ENCODE peak calls at places on chromosomes 6 and 20, in seven cellular contexts. One of them, this sample, is unnamed.
A peak's percentile ranks its signal among the peaks of the same experiment; 100 is the strongest.

GRCh38 chr20:34098570-34098969 is 13.5 kb downstream of the EIF2S2 start:
- DNase-seq in dorsolateral prefrontal cortex: no peak
- DNase-seq in left lung: no peak
- DNase-seq in AG10803: no peak
- DNase-seq in nephron progenitor cell: no peak
- DNase-seq in spleen: no peak
- DNase-seq in cardiac fibroblast: no peak
- DNase-seq in this sample: no peak

GRCh38 chr6:56570434-56571359 is 72.0 kb downstream of the DST start:
- DNase-seq in spleen: no peak
- DNase-seq in left lung: no peak
- DNase-seq in dorsolateral prefrontal cortex: no peak
- DNase-seq in AG10803: peak; percentile 39
- DNase-seq in cardiac fibroblast: peak; percentile 51
- DNase-seq in nephron progenitor cell: no peak
- DNase-seq in this sample: peak; percentile 56

GRCh38 chr6:84263557-84263956 is 36.1 kb upstream of the CEP162 start:
- DNase-seq in cardiac fibroblast: peak; percentile 3
- DNase-seq in left lung: no peak
- DNase-seq in spleen: no peak
- DNase-seq in AG10803: no peak
- DNase-seq in dorsolateral prefrontal cortex: no peak
- DNase-seq in nephron progenitor cell: no peak
- DNase-seq in this sample: no peak

GRCh38 chr6:1197309-1197708 is 114.6 kb upstream of the FOXQ1 start:
- DNase-seq in spleen: no peak
- DNase-seq in left lung: no peak
- DNase-seq in cardiac fibroblast: no peak
- DNase-seq in AG10803: no peak
- DNase-seq in nephron progenitor cell: no peak
- DNase-seq in dorsolateral prefrontal cortex: no peak
- DNase-seq in this sample: no peak

GRCh38 chr6:38415231-38416005 is 224.3 kb downstream of the BTBD9 start:
- DNase-seq in AG10803: peak; percentile 40
- DNase-seq in cardiac fibroblast: peak; percentile 4
- DNase-seq in nephron progenitor cell: no peak
- DNase-seq in spleen: no peak
- DNase-seq in dorsolateral prefrontal cortex: no peak
- DNase-seq in left lung: no peak
- DNase-seq in this sample: no peak

GRCh38 chr20:2172305-2173175 is 70.9 kb downstream of the STK35 start:
- DNase-seq in cardiac fibroblast: peak; percentile 67
- DNase-seq in spleen: peak; percentile 91
- DNase-seq in nephron progenitor cell: peak; percentile 81
- DNase-seq in AG10803: peak; percentile 49
- DNase-seq in dorsolateral prefrontal cortex: peak; percentile 67
- DNase-seq in left lung: peak; percentile 85
- DNase-seq in this sample: peak; percentile 72

GRCh38 chr20:36808317-36809257 is 35.0 kb upstream of the DSN1 start:
- DNase-seq in left lung: peak; percentile 93
- DNase-seq in nephron progenitor cell: peak; percentile 69
- DNase-seq in spleen: peak; percentile 92
- DNase-seq in cardiac fibroblast: peak; percentile 74
- DNase-seq in AG10803: peak; percentile 70
- DNase-seq in dorsolateral prefrontal cortex: peak; percentile 43
- DNase-seq in this sample: peak; percentile 64

GRCh38 chr6:105981002-105981887 is 104.9 kb upstream of the PRDM1 start:
- DNase-seq in dorsolateral prefrontal cortex: no peak
- DNase-seq in nephron progenitor cell: peak; percentile 21
- DNase-seq in spleen: peak; percentile 87
- DNase-seq in left lung: peak; percentile 86
- DNase-seq in AG10803: no peak
- DNase-seq in cardiac fibroblast: no peak
- DNase-seq in this sample: no peak

GRCh38 chr6:71333700-71334099 is 45.1 kb downstream of the OGFRL1 start:
- DNase-seq in AG10803: peak; percentile 93
- DNase-seq in nephron progenitor cell: no peak
- DNase-seq in cardiac fibroblast: peak; percentile 92
- DNase-seq in dorsolateral prefrontal cortex: no peak
- DNase-seq in left lung: no peak
- DNase-seq in spleen: no peak
- DNase-seq in this sample: no peak

GRCh38 chr6:20458051-20458894 is 56.6 kb downstream of the E2F3 start:
- DNase-seq in dorsolateral prefrontal cortex: no peak
- DNase-seq in cardiac fibroblast: peak; percentile 32
- DNase-seq in nephron progenitor cell: no peak
- DNase-seq in spleen: no peak
- DNase-seq in AG10803: no peak
- DNase-seq in left lung: no peak
- DNase-seq in this sample: no peak

GRCh38 chr20:40336034-40336433 is 353.0 kb downstream of the MAFB start:
- DNase-seq in dorsolateral prefrontal cortex: no peak
- DNase-seq in cardiac fibroblast: peak; percentile 18
- DNase-seq in nephron progenitor cell: no peak
- DNase-seq in spleen: no peak
- DNase-seq in AG10803: no peak
- DNase-seq in left lung: no peak
- DNase-seq in this sample: no peak

GRCh38 chr6:91167846-91168245 is 581.0 kb upstream of the MAP3K7 start:
- DNase-seq in left lung: no peak
- DNase-seq in cardiac fibroblast: no peak
- DNase-seq in nephron progenitor cell: no peak
- DNase-seq in dorsolateral prefrontal cortex: no peak
- DNase-seq in spleen: no peak
- DNase-seq in AG10803: no peak
- DNase-seq in this sample: peak; percentile 62

GRCh38 chr6:5435449-5435848 is 174.1 kb downstream of the FARS2 start:
- DNase-seq in AG10803: peak; percentile 75
- DNase-seq in nephron progenitor cell: no peak
- DNase-seq in left lung: no peak
- DNase-seq in spleen: no peak
- DNase-seq in cardiac fibroblast: peak; percentile 39
- DNase-seq in dorsolateral prefrontal cortex: no peak
- DNase-seq in this sample: peak; percentile 7

GRCh38 chr6:119575721-119576120 is 226.2 kb upstream of the MAN1A1 start:
- DNase-seq in AG10803: peak; percentile 82
- DNase-seq in spleen: no peak
- DNase-seq in dorsolateral prefrontal cortex: no peak
- DNase-seq in left lung: no peak
- DNase-seq in cardiac fibroblast: peak; percentile 32
- DNase-seq in nephron progenitor cell: no peak
- DNase-seq in this sample: no peak

GRCh38 chr6:119318730-119319129 is 30.8 kb downstream of the MAN1A1 start:
- DNase-seq in AG10803: no peak
- DNase-seq in left lung: no peak
- DNase-seq in dorsolateral prefrontal cortex: no peak
- DNase-seq in cardiac fibroblast: no peak
- DNase-seq in spleen: no peak
- DNase-seq in nephron progenitor cell: no peak
- DNase-seq in this sample: no peak

GRCh38 chr6:106107043-106107613 is 21.0 kb downstream of the PRDM1 start:
- DNase-seq in AG10803: no peak
- DNase-seq in dorsolateral prefrontal cortex: no peak
- DNase-seq in left lung: no peak
- DNase-seq in cardiac fibroblast: no peak
- DNase-seq in nephron progenitor cell: no peak
- DNase-seq in spleen: no peak
- DNase-seq in this sample: no peak

GRCh38 chr6:57075092-57075491 is 14.9 kb upstream of the ZNF451 start:
- DNase-seq in nephron progenitor cell: no peak
- DNase-seq in AG10803: peak; percentile 11
- DNase-seq in dorsolateral prefrontal cortex: no peak
- DNase-seq in left lung: no peak
- DNase-seq in cardiac fibroblast: no peak
- DNase-seq in spleen: no peak
- DNase-seq in this sample: no peak

GRCh38 chr20:62623488-62624324 is 18.6 kb upstream of the SLCO4A1 start:
- DNase-seq in AG10803: peak; percentile 75
- DNase-seq in left lung: peak; percentile 99
- DNase-seq in nephron progenitor cell: peak; percentile 86
- DNase-seq in cardiac fibroblast: peak; percentile 94
- DNase-seq in spleen: peak; percentile 99
- DNase-seq in dorsolateral prefrontal cortex: no peak
- DNase-seq in this sample: peak; percentile 92

GRCh38 chr6:148616811-148617210 is 130.0 kb upstream of the UST start:
- DNase-seq in nephron progenitor cell: no peak
- DNase-seq in spleen: no peak
- DNase-seq in dorsolateral prefrontal cortex: no peak
- DNase-seq in cardiac fibroblast: peak; percentile 38
- DNase-seq in AG10803: peak; percentile 56
- DNase-seq in left lung: no peak
- DNase-seq in this sample: no peak

DNA sequence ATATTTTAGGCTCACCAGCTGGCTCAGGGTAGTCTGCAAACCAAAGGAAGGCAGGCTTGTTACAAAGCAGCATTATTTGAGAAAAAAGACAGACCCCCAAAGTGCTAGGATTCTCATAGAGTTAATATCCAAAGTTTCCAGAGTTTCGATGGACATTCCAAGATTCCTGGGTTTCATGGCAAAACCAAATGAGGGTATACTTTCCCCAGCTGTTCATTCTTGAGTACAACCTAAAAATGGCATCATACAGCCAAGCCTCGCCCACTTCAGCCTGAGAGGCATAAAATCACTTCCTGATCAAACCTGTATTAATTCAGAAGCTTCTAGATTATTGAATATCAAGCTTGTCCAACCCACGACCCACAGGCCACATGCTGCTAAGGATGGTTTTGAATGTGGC is 23.8 kb upstream of the MYLIP start:
- DNase-seq in cardiac fibroblast: no peak
- DNase-seq in left lung: no peak
- DNase-seq in dorsolateral prefrontal cortex: no peak
- DNase-seq in spleen: no peak
- DNase-seq in nephron progenitor cell: no peak
- DNase-seq in AG10803: no peak
- DNase-seq in this sample: no peak
- TF ChIP-seq CTCF in cardiac fibroblast: no peak
- TF ChIP-seq CTCF in left lung: no peak
- TF ChIP-seq CTCF in dorsolateral prefrontal cortex: no peak
- TF ChIP-seq CTCF in spleen: no peak
- TF ChIP-seq CTCF in nephron progenitor cell: no peak
- TF ChIP-seq CTCF in AG10803: no peak
- TF ChIP-seq CTCF in this sample: no peak

GRCh38 chr20:406200-407096 is 1.7 kb upstream of the RBCK1 start:
- DNase-seq in cardiac fibroblast: no peak
- DNase-seq in AG10803: no peak
- DNase-seq in spleen: peak; percentile 68
- DNase-seq in left lung: no peak
- DNase-seq in dorsolateral prefrontal cortex: no peak
- DNase-seq in nephron progenitor cell: no peak
- DNase-seq in this sample: no peak

GRCh38 chr20:409697-410559 is 1.8 kb downstream of the RBCK1 start:
- DNase-seq in cardiac fibroblast: no peak
- DNase-seq in left lung: no peak
- DNase-seq in AG10803: no peak
- DNase-seq in spleen: peak; percentile 81
- DNase-seq in nephron progenitor cell: no peak
- DNase-seq in dorsolateral prefrontal cortex: no peak
- DNase-seq in this sample: no peak

GRCh38 chr20:408843-409696 is 971 bp downstream of the RBCK1 start:
- DNase-seq in cardiac fibroblast: no peak
- DNase-seq in nephron progenitor cell: no peak
- DNase-seq in spleen: no peak
- DNase-seq in AG10803: no peak
- DNase-seq in dorsolateral prefrontal cortex: no peak
- DNase-seq in left lung: no peak
- DNase-seq in this sample: no peak

GRCh38 chr20:407953-408842 is at the start of gene RBCK1:
- DNase-seq in dorsolateral prefrontal cortex: peak; percentile 67
- DNase-seq in left lung: peak; percentile 94
- DNase-seq in AG10803: peak; percentile 80
- DNase-seq in nephron progenitor cell: peak; percentile 77
- DNase-seq in cardiac fibroblast: peak; percentile 89
- DNase-seq in spleen: peak; percentile 97
- DNase-seq in this sample: peak; percentile 90

DNA sequence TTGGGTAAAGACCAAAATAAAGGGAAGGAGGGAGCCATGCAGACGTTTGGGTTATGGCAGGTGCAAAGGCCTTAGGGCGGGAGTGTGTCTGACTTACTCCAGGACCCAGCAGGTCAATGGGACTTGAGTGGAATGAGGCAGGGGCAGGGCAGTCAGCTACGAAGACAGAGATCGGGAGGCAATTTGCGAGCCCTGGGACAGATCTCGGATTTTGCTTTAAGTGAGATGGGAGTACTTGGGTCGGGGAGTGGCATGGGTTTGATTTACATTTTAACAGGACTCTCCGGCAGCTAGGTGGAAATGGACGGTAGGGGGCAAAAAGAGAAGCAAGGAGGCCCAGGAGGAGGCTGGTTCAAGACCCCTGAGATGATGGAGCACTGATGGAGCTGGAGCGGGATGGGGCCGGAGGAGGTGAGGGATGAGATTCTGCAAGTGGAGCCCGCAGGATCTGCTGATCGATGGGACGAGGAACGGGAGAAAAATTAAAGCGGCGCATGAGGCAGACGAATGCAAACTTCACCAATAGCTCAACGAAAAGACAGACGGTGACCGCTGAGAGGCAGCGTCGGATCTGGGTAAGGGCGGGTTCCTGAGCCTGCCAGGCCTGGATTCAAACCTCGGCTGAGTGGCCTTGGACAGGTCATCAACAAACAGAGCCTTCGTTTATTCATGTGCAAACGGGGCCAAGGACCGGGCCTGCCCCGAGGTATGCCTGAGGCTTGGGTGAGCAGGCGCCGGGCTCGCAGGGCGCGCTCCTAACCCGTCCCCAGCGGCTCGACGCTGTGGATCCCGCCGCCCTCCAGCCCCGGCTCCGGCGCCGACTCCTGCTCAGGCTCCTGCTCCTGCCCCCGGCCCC is 774 bp upstream of the RBCK1 start:
- DNase-seq in left lung: peak; percentile 96
- DNase-seq in cardiac fibroblast: peak; percentile 80
- DNase-seq in nephron progenitor cell: peak; percentile 83
- DNase-seq in dorsolateral prefrontal cortex: peak; percentile 58
- DNase-seq in AG10803: peak; percentile 72
- DNase-seq in spleen: peak; percentile 95
- DNase-seq in this sample: peak; percentile 86
- TF ChIP-seq CTCF in left lung: no peak
- TF ChIP-seq CTCF in cardiac fibroblast: peak; percentile 30
- TF ChIP-seq CTCF in nephron progenitor cell: peak; percentile 17
- TF ChIP-seq CTCF in dorsolateral prefrontal cortex: peak; percentile 29
- TF ChIP-seq CTCF in AG10803: peak; percentile 37
- TF ChIP-seq CTCF in spleen: no peak
- TF ChIP-seq CTCF in this sample: peak; percentile 41

GRCh38 chr20:3777726-3778629 is 3.3 kb downstream of the SPEF1 start:
- DNase-seq in left lung: peak; percentile 96
- DNase-seq in nephron progenitor cell: peak; percentile 68
- DNase-seq in dorsolateral prefrontal cortex: no peak
- DNase-seq in AG10803: peak; percentile 36
- DNase-seq in spleen: peak; percentile 94
- DNase-seq in cardiac fibroblast: peak; percentile 52
- DNase-seq in this sample: peak; percentile 79
- TF ChIP-seq CTCF in left lung: no peak
- TF ChIP-seq CTCF in nephron progenitor cell: no peak
- TF ChIP-seq CTCF in dorsolateral prefrontal cortex: no peak
- TF ChIP-seq CTCF in AG10803: no peak
- TF ChIP-seq CTCF in spleen: no peak
- TF ChIP-seq CTCF in cardiac fibroblast: peak; percentile 4
- TF ChIP-seq CTCF in this sample: no peak

DNA sequence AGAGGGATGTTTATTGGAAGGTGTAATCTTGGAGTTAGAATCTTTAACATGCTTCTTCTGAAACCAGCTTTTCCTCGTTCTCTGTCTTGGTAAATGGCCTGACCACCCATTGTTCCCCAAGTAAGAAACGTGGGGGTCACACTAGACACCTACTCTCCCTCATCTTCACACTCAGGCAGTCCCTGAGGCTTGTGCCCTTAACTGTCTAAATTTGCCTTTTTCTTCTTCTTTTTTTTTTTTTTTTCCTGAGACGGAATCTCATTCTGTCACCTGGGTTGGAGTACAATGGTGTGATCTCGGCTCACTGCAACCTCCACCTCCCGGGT is 16.2 kb upstream of the ARFGEF2 start:
- DNase-seq in cardiac fibroblast: no peak
- DNase-seq in spleen: no peak
- DNase-seq in nephron progenitor cell: no peak
- DNase-seq in dorsolateral prefrontal cortex: no peak
- DNase-seq in AG10803: no peak
- DNase-seq in left lung: no peak
- DNase-seq in this sample: no peak
- TF ChIP-seq CTCF in cardiac fibroblast: no peak
- TF ChIP-seq CTCF in spleen: no peak
- TF ChIP-seq CTCF in nephron progenitor cell: no peak
- TF ChIP-seq CTCF in dorsolateral prefrontal cortex: no peak
- TF ChIP-seq CTCF in AG10803: no peak
- TF ChIP-seq CTCF in left lung: no peak
- TF ChIP-seq CTCF in this sample: no peak

This sample was measured in A673.